ENCODE peak calls at places on chromosomes 5 and 9, in nine cellular contexts. K is cardiac fibroblast, O is neural crest cell, T is uterus, W is A549, Z is pancreas, P is AG04450, N is BJ, A is GM06990. G is an unnamed sample.

GRCh38 chr5:141199359-141200235 is at the start of gene PCDHB11:
- DNase-seq in K (no peak), O (no peak), T (no peak), W (peak), Z (no peak), P (no peak), N (no peak), A (no peak), G (no peak)

GRCh38 chr9:133619791-133620190 is 10.6 kb upstream of the FAM163B start:
- DNase-seq in K (no peak), O (no peak), T (no peak), W (no peak), Z (no peak), P (no peak), N (no peak), A (no peak), G (no peak)

GRCh38 chr5:181173420-181174342 is 26.3 kb downstream of the OR2V2 start:
- DNase-seq in K (no peak), O (no peak), T (no peak), W (peak), Z (no peak), P (no peak), N (no peak), A (peak), G (no peak)

GRCh38 chr5:172776235-172776594 is 5.2 kb upstream of the DUSP1 start:
- DNase-seq in K (no peak), O (no peak), T (no peak), W (peak), Z (no peak), P (no peak), N (no peak), A (no peak), G (no peak)

GRCh38 chr5:91111473-91112238 is 271.5 kb downstream of the ARRDC3 start:
- DNase-seq in K (no peak), O (no peak), T (no peak), W (no peak), Z (no peak), P (no peak), N (no peak), A (no peak), G (no peak)

GRCh38 chr5:5483880-5484595 is 61.6 kb downstream of the ICE1 start:
- DNase-seq in K (peak), O (no peak), T (no peak), W (no peak), Z (no peak), P (no peak), N (no peak), A (no peak), G (no peak)

GRCh38 chr5:140855772-140856674 is at the start of gene PCDHA10:
- DNase-seq in K (no peak), O (no peak), T (no peak), W (peak), Z (no peak), P (no peak), N (no peak), A (no peak), G (no peak)

GRCh38 chr5:815449-815848 is 30.9 kb upstream of the ZDHHC11B start:
- DNase-seq in K (no peak), O (no peak), T (no peak), W (no peak), Z (no peak), P (no peak), N (no peak), A (no peak), G (no peak)

GRCh38 chr9:70902705-70903131 is 218.7 kb downstream of the TRPM3 start:
- DNase-seq in K (peak), O (no peak), T (peak), W (peak), Z (no peak), P (peak), N (peak), A (no peak), G (no peak)

GRCh38 chr5:5686356-5686755 is 263.9 kb downstream of the ICE1 start:
- DNase-seq in K (no peak), O (no peak), T (no peak), W (no peak), Z (no peak), P (no peak), N (no peak), A (no peak), G (no peak)

GRCh38 chr9:106726070-106726815 is 136.7 kb upstream of the ZNF462 start:
- DNase-seq in K (peak), O (no peak), T (no peak), W (no peak), Z (no peak), P (no peak), N (no peak), A (no peak), G (no peak)

GRCh38 chr5:174065528-174066189 is 20.2 kb downstream of the NSG2 start:
- DNase-seq in K (no peak), O (no peak), T (no peak), W (no peak), Z (no peak), P (no peak), N (no peak), A (no peak), G (no peak)

DNA sequence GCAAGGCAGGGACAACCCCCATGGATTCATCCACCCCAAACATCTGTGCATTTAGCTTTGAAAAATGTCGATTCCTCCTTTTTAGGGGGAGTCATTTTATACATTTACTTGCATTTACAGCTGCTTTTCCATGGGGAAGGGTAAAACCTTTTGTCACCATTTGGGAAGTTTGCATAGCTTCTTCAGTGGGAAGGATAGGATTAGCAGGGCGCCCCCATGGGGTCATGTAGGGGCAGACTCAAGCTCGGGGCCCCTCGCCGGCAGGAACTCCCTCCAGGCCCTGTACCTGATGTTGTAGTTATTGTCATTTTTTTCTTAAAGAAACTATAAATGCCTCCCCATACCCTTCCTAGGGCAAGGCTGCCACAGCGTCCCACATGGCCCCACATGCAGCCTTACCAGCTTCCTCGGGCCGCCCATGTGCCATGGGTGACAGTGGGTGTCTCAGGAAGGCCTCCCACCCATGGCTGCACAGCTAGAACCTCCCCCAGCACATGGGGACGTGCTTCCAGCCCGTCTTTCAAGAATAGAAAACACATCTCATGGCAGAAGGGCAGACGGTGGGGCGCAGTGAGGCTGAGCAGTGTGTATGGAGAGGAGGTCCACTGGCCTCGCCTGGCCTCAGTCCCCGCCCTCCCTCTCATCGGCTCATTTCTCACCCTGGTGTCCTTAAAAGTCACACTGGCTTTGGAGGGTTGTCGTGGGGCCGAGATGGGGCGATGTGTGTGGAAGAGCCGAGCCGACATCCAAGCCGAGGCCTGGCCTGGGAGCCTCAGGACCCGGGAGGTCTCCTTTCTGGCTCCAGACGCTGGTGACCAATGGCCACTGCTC is 76.1 kb upstream of the OTULINL start:
- DNase-seq in K (no peak), O (no peak), T (no peak), W (no peak), Z (no peak), P (no peak), N (no peak), A (no peak), G (no peak)
- TF ChIP-seq CTCF in K (no peak), O (no peak), T (no peak), W (no peak), Z (no peak), P (peak), N (peak), A (peak), G (no peak)

GRCh38 chr9:98796364-98797101 is at the start of gene ANKS6:
- DNase-seq in K (peak), O (peak), T (peak), W (peak), Z (peak), P (peak), N (no peak), A (peak), G (peak)
- TF ChIP-seq CTCF in K (no peak), O (peak), T (no peak), W (peak), Z (peak), P (no peak), N (peak), A (no peak), G (peak)

GRCh38 chr5:102152906-102153787 is 142.9 kb downstream of the SLCO4C1 start:
- DNase-seq in K (peak), O (peak), T (no peak), W (peak), Z (no peak), P (no peak), N (no peak), A (peak), G (no peak)
- TF ChIP-seq CTCF in K (peak), O (peak), T (no peak), W (peak), Z (no peak), P (peak), N (peak), A (peak), G (peak)

DNA sequence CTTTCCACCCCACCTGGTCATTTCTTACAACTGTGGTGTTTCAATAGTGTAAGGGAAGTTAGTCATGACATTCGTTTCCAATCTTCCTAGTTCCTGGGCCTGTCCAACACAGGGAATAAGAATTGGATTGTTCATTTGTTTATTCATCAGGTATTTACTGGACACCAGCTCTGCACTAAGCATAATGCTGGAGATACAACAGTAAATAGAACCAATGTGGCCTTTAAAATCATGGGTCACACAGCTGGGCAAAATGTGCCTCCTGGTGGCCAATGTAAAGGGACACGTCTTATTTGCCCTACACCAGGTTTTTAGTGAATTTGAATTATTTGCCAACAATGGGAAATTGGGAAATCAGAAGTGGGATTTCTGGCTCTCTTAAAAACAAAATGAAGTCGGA is 10.4 kb downstream of the ABLIM3 start:
- DNase-seq in K (peak), O (no peak), T (no peak), W (peak), Z (no peak), P (no peak), N (no peak), A (no peak), G (no peak)
- TF ChIP-seq CTCF in K (peak), O (peak), T (no peak), W (peak), Z (no peak), P (peak), N (peak), A (peak), G (peak)

GRCh38 chr5:108481355-108481931 is 99.5 kb upstream of the FBXL17 start:
- DNase-seq in K (peak), O (no peak), T (no peak), W (peak), Z (no peak), P (no peak), N (no peak), A (peak), G (no peak)
- TF ChIP-seq CTCF in K (peak), O (peak), T (no peak), W (peak), Z (no peak), P (peak), N (peak), A (peak), G (no peak)

DNA sequence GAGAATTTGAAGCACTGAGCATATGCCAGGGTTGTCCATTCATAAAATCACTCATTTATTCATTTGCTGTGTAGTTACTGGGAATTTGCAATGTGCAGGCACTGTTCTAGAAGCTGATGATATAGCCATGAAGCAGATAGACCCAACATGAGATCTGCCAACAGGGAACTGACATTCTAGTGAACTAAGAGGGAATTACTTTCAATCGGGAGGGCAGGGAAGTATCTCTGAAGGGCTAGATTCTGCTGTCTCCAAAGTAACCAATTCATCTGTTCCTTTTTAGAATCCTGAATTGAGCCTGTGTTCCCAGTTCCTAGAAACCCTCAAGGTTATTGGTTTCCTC is 11.4 kb upstream of the ARHGAP26 start:
- DNase-seq in K (no peak), O (no peak), T (no peak), W (no peak), Z (no peak), P (no peak), N (no peak), A (no peak), G (no peak)
- TF ChIP-seq CTCF in K (no peak), O (no peak), T (no peak), W (no peak), Z (no peak), P (no peak), N (no peak), A (no peak), G (no peak)

DNA sequence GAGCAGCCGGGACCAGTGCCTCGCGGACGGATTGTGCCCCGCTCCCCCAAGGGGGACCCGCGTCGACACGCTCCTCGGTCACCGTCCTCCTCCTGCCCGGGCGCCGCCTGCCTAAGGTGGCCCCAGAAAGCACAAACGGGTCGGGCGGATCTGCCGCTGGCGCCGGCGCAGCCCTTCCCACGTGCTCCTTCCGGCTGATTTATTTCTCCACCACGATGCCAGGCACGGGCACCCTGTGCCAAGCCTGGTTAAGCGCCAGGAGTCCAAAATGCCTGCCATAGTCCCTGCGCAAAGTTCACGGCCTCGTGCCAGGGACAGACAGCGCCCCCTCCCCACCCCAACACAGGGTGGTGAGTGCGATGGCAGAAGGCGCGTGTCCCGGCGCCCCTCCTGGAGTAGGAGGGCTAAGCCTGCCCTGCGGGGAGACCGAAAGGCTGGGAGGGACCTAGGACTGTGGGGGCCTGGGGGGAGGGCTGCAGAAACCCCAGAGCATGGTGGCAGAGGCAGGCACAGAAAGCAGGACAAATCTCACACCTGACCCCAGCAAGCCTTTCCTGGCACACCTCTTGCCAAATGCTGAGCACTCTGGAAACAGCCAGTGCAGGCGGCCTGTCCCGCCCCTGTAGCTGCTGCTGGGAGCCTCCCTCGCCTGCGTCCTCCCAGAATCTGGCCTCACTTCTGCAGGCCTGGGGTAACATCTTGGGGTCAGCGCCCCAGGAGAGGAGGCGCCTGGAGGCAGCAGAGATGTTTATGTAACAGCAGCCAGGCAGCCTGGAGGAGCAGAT is 1.0 kb upstream of the NOTCH1 start:
- DNase-seq in K (peak), O (no peak), T (peak), W (peak), Z (peak), P (no peak), N (no peak), A (peak), G (no peak)
- TF ChIP-seq CTCF in K (no peak), O (no peak), T (no peak), W (no peak), Z (no peak), P (no peak), N (no peak), A (no peak), G (no peak)

DNA sequence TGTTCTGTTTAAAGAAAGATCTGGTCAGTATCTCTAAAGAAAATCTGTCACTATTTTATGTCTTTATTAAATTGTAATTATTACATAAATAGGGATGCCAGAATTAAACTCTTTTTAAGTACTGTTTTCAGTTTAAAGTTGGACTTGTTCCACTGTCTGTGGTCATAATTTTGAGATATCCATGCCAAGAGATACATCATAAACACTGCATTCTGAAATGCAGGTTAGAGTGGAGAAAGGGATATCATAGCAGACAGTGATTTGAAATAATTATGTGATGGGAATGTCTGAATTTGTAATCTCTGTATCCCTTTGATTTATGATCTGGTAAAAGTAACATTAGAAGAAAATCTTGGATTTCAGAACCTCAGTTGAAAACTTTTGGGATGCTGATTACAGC is 222.1 kb downstream of the GOLPH3 start:
- DNase-seq in K (no peak), O (no peak), T (no peak), W (no peak), Z (no peak), P (no peak), N (no peak), A (no peak), G (no peak)
- TF ChIP-seq CTCF in K (no peak), O (no peak), T (no peak), W (no peak), Z (no peak), P (no peak), N (no peak), A (no peak), G (no peak)

G was measured in glutamatergic neuron.